ENCODE peak calls at places on chromosomes 11 and 22, in seven cellular contexts. U is mucosa of gallbladder; Y is stimulated activated CD4-positive, alpha-beta T cell treated with anti-CD3 and anti-CD28 coated beads, Interleukin-1b, Interleukin-23, amount 100 ng/mL, for 4 hours; J is fibroblast of mammary gland; S is LoVo; E is stromal cell of bone marrow; Q is activated CD4-positive, alpha-beta T cell treated with anti-CD3 and anti-CD28 coated beads for 24 hours. O is an unnamed sample.
A peak's percentile ranks its signal among the peaks of the same experiment; 100 is the strongest.

GRCh38 chr22:30754521-30754920 is 59.8 kb downstream of the OSBP2 start:
- DNase-seq in U (no peak), Y (no peak), J (no peak), S (no peak), E (no peak), Q (no peak), O (no peak)

GRCh38 chr11:69985331-69985653 is 92.8 kb upstream of the ANO1 start:
- DNase-seq in U (no peak), Y (no peak), J (no peak), S (no peak), E (no peak), Q (no peak), O (no peak)

GRCh38 chr11:84566681-84567080 is 1060.5 kb downstream of the DLG2 start:
- DNase-seq in U (no peak), Y (no peak), J (no peak), S (no peak), E (no peak), Q (no peak), O (no peak)

GRCh38 chr11:77815459-77815858 is 5.1 kb downstream of the RSF1 start:
- DNase-seq in U (no peak), Y (no peak), J (no peak), S (no peak), E (no peak), Q (no peak), O (no peak)

GRCh38 chr22:46914481-46914880 is 152.0 kb downstream of the TBC1D22A start:
- DNase-seq in U (no peak), Y (no peak), J (no peak), S (no peak), E (no peak), Q (no peak), O (no peak)

GRCh38 chr11:20097319-20098221 is 62.7 kb downstream of the DBX1 start:
- DNase-seq in U (no peak), Y (no peak), J (peak; percentile 99), S (no peak), E (peak; percentile 89), Q (no peak), O (no peak)

GRCh38 chr22:20155330-20156041 is 4.6 kb upstream of the CCDC188 start:
- DNase-seq in U (peak; percentile 21), Y (no peak), J (peak; percentile 61), S (no peak), E (peak; percentile 45), Q (no peak), O (no peak)

GRCh38 chr22:32695451-32695891 is 106.0 kb upstream of the TIMP3 start:
- DNase-seq in U (no peak), Y (no peak), J (peak; percentile 98), S (peak; percentile 79), E (peak; percentile 47), Q (no peak), O (no peak)

GRCh38 chr11:115905331-115905730 is 401.1 kb upstream of the CADM1 start:
- DNase-seq in U (no peak), Y (no peak), J (no peak), S (no peak), E (peak; percentile 52), Q (no peak), O (no peak)

GRCh38 chr22:45164217-45165123 is 745 bp downstream of the NUP50 start:
- DNase-seq in U (no peak), Y (peak; percentile 35), J (peak; percentile 16), S (no peak), E (no peak), Q (no peak), O (peak; percentile 47)

GRCh38 chr22:19120829-19121630 is 1.2 kb downstream of the DGCR2 start:
- DNase-seq in U (peak; percentile 75), Y (peak; percentile 16), J (peak; percentile 40), S (peak; percentile 81), E (no peak), Q (no peak), O (no peak)

GRCh38 chr11:101916422-101916821 is at the start of gene ANGPTL5:
- DNase-seq in U (no peak), Y (no peak), J (no peak), S (no peak), E (no peak), Q (no peak), O (no peak)

GRCh38 chr22:39244073-39244495 is 698 bp downstream of the PDGFB start:
- DNase-seq in U (no peak), Y (no peak), J (no peak), S (no peak), E (no peak), Q (no peak), O (no peak)

GRCh38 chr11:11010624-11011127 is 152.8 kb upstream of the ZBED5 start:
- DNase-seq in U (peak; percentile 29), Y (no peak), J (peak; percentile 18), S (peak; percentile 42), E (no peak), Q (no peak), O (peak; percentile 38)

GRCh38 chr11:131808466-131808865 is 438.1 kb downstream of the NTM start:
- DNase-seq in U (no peak), Y (no peak), J (no peak), S (no peak), E (no peak), Q (no peak), O (no peak)

GRCh38 chr22:35938226-35938625 is 90.4 kb downstream of the RBFOX2 start:
- DNase-seq in U (no peak), Y (no peak), J (peak; percentile 65), S (no peak), E (no peak), Q (no peak), O (no peak)

GRCh38 chr11:125451400-125452124 is 44.5 kb downstream of the FEZ1 start:
- DNase-seq in U (peak; percentile 39), Y (no peak), J (no peak), S (no peak), E (no peak), Q (no peak), O (peak; percentile 72)

GRCh38 chr11:9906043-9906791 is 242.3 kb downstream of the SWAP70 start:
- DNase-seq in U (no peak), Y (no peak), J (peak; percentile 90), S (peak; percentile 69), E (peak; percentile 54), Q (no peak), O (no peak)

GRCh38 chr22:37259540-37260029 is 15.5 kb upstream of the RAC2 start:
- DNase-seq in U (no peak), Y (no peak), J (peak; percentile 45), S (no peak), E (no peak), Q (no peak), O (peak; percentile 54)

O was measured in endothelial cell.